ENCODE peak calls at places on chromosomes 13 and 19, in seven cellular contexts. V is left ventricle myocardium inferior, K is EH, U is astrocyte of the spinal cord, O is AG08396, G is aorta, I is AG04449. B is an unnamed sample.

GRCh38 chr13:75685239-75685697 is 49.1 kb downstream of the LMO7 start:
- DNase-seq in V (no peak), K (peak; percentile 97), G (no peak), O (peak; percentile 43), I (peak; percentile 84), U (peak; percentile 83), B (peak; percentile 97)

GRCh38 chr19:39400997-39401548 is 5.6 kb upstream of the ZFP36 start:
- DNase-seq in U (no peak), G (no peak), I (no peak), K (peak; percentile 19), O (no peak), V (no peak), B (no peak)

GRCh38 chr13:43235028-43235427 is 211.6 kb downstream of the DNAJC15 start:
- DNase-seq in U (no peak), I (no peak), O (no peak), G (no peak), K (peak; percentile 62), V (no peak), B (no peak)

GRCh38 chr13:30744686-30745085 is 9.3 kb downstream of the ALOX5AP start:
- DNase-seq in K (peak; percentile 29), G (no peak), O (no peak), U (no peak), I (no peak), V (no peak), B (no peak)

GRCh38 chr13:21014666-21015170 is 46.7 kb downstream of the LATS2 start:
- DNase-seq in U (peak; percentile 83), V (peak; percentile 66), G (peak; percentile 74), K (peak; percentile 84), O (peak; percentile 72), I (peak; percentile 21), B (no peak)

GRCh38 chr19:46785980-46786235 is 2.5 kb downstream of the SLC1A5 start:
- DNase-seq in U (no peak), V (no peak), I (no peak), O (no peak), G (no peak), K (no peak), B (no peak)

GRCh38 chr13:37485766-37486165 is 112.8 kb downstream of the POSTN start:
- DNase-seq in V (no peak), O (no peak), K (peak; percentile 49), U (peak; percentile 27), G (no peak), I (no peak), B (no peak)

GRCh38 chr13:94112227-94112626 is 367.3 kb downstream of the DCT start:
- DNase-seq in K (peak; percentile 93), G (peak; percentile 42), V (no peak), O (peak; percentile 73), I (peak; percentile 87), U (peak; percentile 94), B (peak; percentile 42)

GRCh38 chr19:50311723-50312635 is 17.2 kb downstream of the KCNC3 start:
- DNase-seq in I (no peak), V (no peak), O (no peak), G (no peak), U (no peak), K (no peak), B (peak; percentile 58)

GRCh38 chr19:53511933-53512374 is 26.0 kb upstream of the ZNF331 start:
- DNase-seq in U (peak; percentile 15), I (no peak), O (peak; percentile 70), V (peak; percentile 40), G (peak; percentile 65), K (peak; percentile 63), B (peak; percentile 45)

GRCh38 chr13:41268764-41269163 is 5.4 kb upstream of the MTRF1 start:
- DNase-seq in U (peak; percentile 63), G (no peak), I (no peak), K (peak; percentile 16), V (no peak), O (no peak), B (peak; percentile 43)

GRCh38 chr19:1394252-1395193 is 6.8 kb downstream of the GAMT start:
- DNase-seq in G (no peak), U (no peak), I (no peak), V (no peak), K (no peak), O (no peak), B (no peak)

GRCh38 chr19:3033595-3034193 is 4.6 kb upstream of the TLE2 start:
- DNase-seq in K (no peak), G (no peak), I (no peak), O (no peak), V (no peak), U (no peak), B (no peak)

GRCh38 chr19:34350161-34350561 is 14.8 kb upstream of the GPI start:
- DNase-seq in I (no peak), O (peak; percentile 29), G (no peak), V (no peak), U (no peak), K (peak; percentile 42), B (no peak)

GRCh38 chr13:77544365-77544764 is 8.9 kb downstream of the SCEL start:
- DNase-seq in I (no peak), G (peak; percentile 63), U (peak; percentile 74), O (peak; percentile 10), V (peak; percentile 72), K (peak; percentile 35), B (no peak)

GRCh38 chr19:18294467-18294864 is 13.0 kb upstream of the JUND start:
- DNase-seq in K (no peak), U (no peak), V (no peak), G (peak; percentile 82), I (no peak), O (no peak), B (no peak)

GRCh38 chr13:20721454-20722357 is 18.2 kb downstream of the IL17D start:
- DNase-seq in U (peak; percentile 58), G (peak; percentile 70), O (peak; percentile 76), K (peak; percentile 79), I (no peak), V (peak; percentile 55), B (no peak)

GRCh38 chr19:44718441-44719261 is 19.7 kb downstream of the CEACAM16 start:
- DNase-seq in U (peak; percentile 35), K (peak; percentile 86), V (peak; percentile 78), I (no peak), O (peak; percentile 53), G (peak; percentile 91), B (no peak)

GRCh38 chr19:52570005-52570861 is at the start of gene ZNF701:
- DNase-seq in G (peak; percentile 97), O (peak; percentile 93), K (peak; percentile 92), I (peak; percentile 37), V (peak; percentile 97), U (peak; percentile 94), B (peak; percentile 94)

GRCh38 chr13:40388617-40389016 is 277.8 kb downstream of the FOXO1 start:
- DNase-seq in K (peak; percentile 92), U (no peak), I (no peak), V (no peak), G (peak; percentile 64), O (no peak), B (no peak)

GRCh38 chr19:38164526-38164925 is 59.5 kb downstream of the DPF1 start:
- DNase-seq in K (no peak), I (no peak), U (no peak), V (no peak), O (no peak), G (no peak), B (no peak)